ENCODE peak calls at places on chromosome 12, in five cellular contexts. M is astrocyte, R is fibroblast of lung, Q is colonic mucosa, S is GM23248. G is an unnamed sample.

GRCh38 chr12:126831115-126831514 is 1435.9 kb upstream of the TMEM132C start:
- DNase-seq in M (no peak), R (no peak), Q (no peak), S (no peak), G (no peak)

GRCh38 chr12:108060054-108060453 is 69.0 kb upstream of the WSCD2 start:
- DNase-seq in M (no peak), R (no peak), Q (no peak), S (peak; percentile 6), G (no peak)

GRCh38 chr12:66107451-66107915 is 23.1 kb downstream of the LLPH start:
- DNase-seq in M (peak; percentile 80), R (peak; percentile 84), Q (peak; percentile 78), S (peak; percentile 92), G (peak; percentile 99)

GRCh38 chr12:56046027-56046780 is 4.5 kb downstream of the RPS26 start:
- DNase-seq in M (no peak), R (no peak), Q (no peak), S (peak; percentile 15), G (no peak)

GRCh38 chr12:106855221-106855758 is 80.8 kb downstream of the RIC8B start:
- DNase-seq in M (no peak), R (no peak), Q (no peak), S (no peak), G (no peak)

GRCh38 chr12:80445083-80445482 is 1.0 kb downstream of the PTPRQ start:
- DNase-seq in M (peak; percentile 60), R (peak; percentile 68), Q (no peak), S (peak; percentile 41), G (peak; percentile 80)

GRCh38 chr12:94831081-94831747 is 172.3 kb downstream of the NDUFA12 start:
- DNase-seq in M (no peak), R (no peak), Q (no peak), S (no peak), G (no peak)

GRCh38 chr12:131137836-131138637 is 184.3 kb downstream of the ADGRD1 start:
- DNase-seq in M (no peak), R (no peak), Q (no peak), S (peak; percentile 47), G (no peak)

GRCh38 chr12:53575502-53576264 is 50.5 kb downstream of the ATF7 start:
- DNase-seq in M (peak; percentile 64), R (peak; percentile 75), Q (peak; percentile 38), S (peak; percentile 91), G (peak; percentile 54)

GRCh38 chr12:3436496-3437060 is 54.4 kb upstream of the PRMT8 start:
- DNase-seq in M (no peak), R (no peak), Q (no peak), S (no peak), G (no peak)

GRCh38 chr12:108699955-108700563 is 31.3 kb downstream of the CORO1C start:
- DNase-seq in M (no peak), R (no peak), Q (no peak), S (peak; percentile 38), G (no peak)

GRCh38 chr12:15443050-15443449 is 120.7 kb downstream of the PTPRO start:
- DNase-seq in M (no peak), R (no peak), Q (no peak), S (no peak), G (no peak)

GRCh38 chr12:4027412-4027811 is 154.2 kb upstream of the PARP11 start:
- DNase-seq in M (no peak), R (no peak), Q (no peak), S (no peak), G (no peak)

GRCh38 chr12:76284816-76285750 is 63.1 kb downstream of the BBS10 start:
- DNase-seq in M (peak; percentile 42), R (peak; percentile 60), Q (no peak), S (peak; percentile 43), G (peak; percentile 79)

GRCh38 chr12:95633049-95633545 is 81.8 kb upstream of the USP44 start:
- DNase-seq in M (peak; percentile 89), R (peak; percentile 90), Q (peak; percentile 78), S (peak; percentile 96), G (peak; percentile 68)

GRCh38 chr12:13100882-13101769 is 2.3 kb downstream of the GSG1 start:
- DNase-seq in M (peak; percentile 72), R (peak; percentile 88), Q (peak; percentile 92), S (peak; percentile 99), G (peak; percentile 97)

GRCh38 chr12:13101854-13102375 is 1.6 kb downstream of the GSG1 start:
- DNase-seq in M (no peak), R (peak; percentile 36), Q (peak; percentile 61), S (peak; percentile 81), G (peak; percentile 67)

GRCh38 chr12:13099066-13099909 is 4.2 kb downstream of the GSG1 start:
- DNase-seq in M (peak; percentile 36), R (peak; percentile 52), Q (no peak), S (peak; percentile 73), G (peak; percentile 32)

GRCh38 chr12:13100610-13100881 is 2.9 kb downstream of the GSG1 start:
- DNase-seq in M (no peak), R (no peak), Q (no peak), S (peak; percentile 62), G (no peak)

GRCh38 chr12:13099910-13100609 is 3.4 kb downstream of the GSG1 start:
- DNase-seq in M (no peak), R (no peak), Q (no peak), S (no peak), G (no peak)
- H3K9ac ChIP-seq in M (peak overlapping the region; percentile 94), R (peak overlapping the region; percentile 96), Q (no peak overlapping the region), S (peak overlapping the region; percentile 98), G (peak overlapping the region; percentile 89)

GRCh38 chr12:79333144-79333543 is 357.6 kb downstream of the PAWR start:
- DNase-seq in M (no peak), R (no peak), Q (no peak), S (no peak), G (no peak)
- H3K36me3 ChIP-seq in M (no peaks in the 10 kb centered on the region), R (no peaks in the 10 kb centered on the region), Q (no peaks in the 10 kb centered on the region), S (no peaks in the 10 kb centered on the region), G (no peaks in the 10 kb centered on the region)

GRCh38 chr12:52278530-52278929 is 4.1 kb downstream of the KRT86 start:
- DNase-seq in M (no peak), R (no peak), Q (no peak), S (no peak), G (no peak)
- H3K4me3 ChIP-seq in M (peak overlapping the region; percentile 37), R (peak overlapping the region; percentile 6), Q (no peak overlapping the region), S (peak overlapping the region; percentile 63), G (peak overlapping the region; percentile 39)

DNA sequence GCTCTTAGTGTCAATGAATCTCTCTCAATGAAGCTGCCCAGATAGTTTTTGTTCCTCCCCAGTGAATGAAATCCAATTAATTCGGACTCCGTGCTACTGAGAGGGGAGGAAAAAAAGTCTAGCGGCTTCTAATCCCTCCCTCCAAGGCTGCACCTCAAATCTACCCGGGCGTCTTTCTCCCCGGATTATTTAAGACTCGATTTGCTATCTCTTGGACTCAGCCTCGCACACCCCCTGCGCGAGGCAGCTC is 134 bp downstream of the DUSP6 start:
- DNase-seq in M (no peak), R (no peak), Q (no peak), S (no peak), G (no peak)
- H3K9ac ChIP-seq in M (peak overlapping the region; percentile 91), R (peak overlapping the region; percentile 91), Q (peak overlapping the region; percentile 94), S (peak overlapping the region; percentile 94), G (peak overlapping the region; percentile 98)

DNA sequence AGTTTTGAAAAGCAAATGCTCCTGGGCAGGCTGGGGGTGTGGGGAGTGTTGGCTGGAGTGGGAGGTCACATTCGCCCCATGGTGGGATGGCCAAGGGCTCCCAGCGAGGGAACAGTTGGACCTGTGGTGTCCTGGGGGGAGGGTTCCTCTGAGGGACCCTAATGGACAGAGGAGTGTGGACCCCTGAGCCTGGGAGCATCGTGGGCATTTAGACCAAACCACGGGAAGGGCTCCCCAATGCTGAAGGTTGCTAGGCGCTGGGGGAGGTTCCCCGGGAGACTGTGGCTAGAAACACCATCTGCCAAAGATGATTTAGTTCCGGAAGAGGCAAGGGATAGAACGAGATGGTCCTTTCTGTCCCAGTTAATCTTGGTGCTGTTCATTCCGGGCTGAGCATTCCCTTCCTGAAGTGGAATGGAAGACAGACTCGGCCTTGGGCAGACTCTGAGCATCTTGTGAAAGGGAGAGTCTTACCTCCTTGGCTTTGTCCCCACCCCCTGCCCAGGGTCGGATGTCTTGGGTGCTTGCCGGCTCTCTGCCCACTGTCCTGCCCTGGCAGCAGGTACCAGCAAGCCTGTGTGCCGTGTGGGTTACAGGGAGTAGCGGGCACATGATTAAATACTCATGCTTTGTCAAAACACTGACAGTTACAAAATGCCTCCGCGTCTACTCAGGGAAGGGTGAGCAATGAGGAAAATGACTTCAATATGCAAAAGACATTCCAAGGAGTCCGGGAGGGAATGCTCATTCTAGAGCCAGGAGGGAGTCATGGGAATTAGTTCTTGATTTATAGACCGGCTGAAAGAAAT is 215.9 kb downstream of the CACNA1C start:
- DNase-seq in M (peak; percentile 95), R (peak; percentile 95), Q (no peak), S (peak; percentile 96), G (peak; percentile 94)
- H3K36me3 ChIP-seq in M (no peaks in the 10 kb centered on the region), R (no peaks in the 10 kb centered on the region), Q (no peaks in the 10 kb centered on the region), S (no peaks in the 10 kb centered on the region), G (no peaks in the 10 kb centered on the region)

DNA sequence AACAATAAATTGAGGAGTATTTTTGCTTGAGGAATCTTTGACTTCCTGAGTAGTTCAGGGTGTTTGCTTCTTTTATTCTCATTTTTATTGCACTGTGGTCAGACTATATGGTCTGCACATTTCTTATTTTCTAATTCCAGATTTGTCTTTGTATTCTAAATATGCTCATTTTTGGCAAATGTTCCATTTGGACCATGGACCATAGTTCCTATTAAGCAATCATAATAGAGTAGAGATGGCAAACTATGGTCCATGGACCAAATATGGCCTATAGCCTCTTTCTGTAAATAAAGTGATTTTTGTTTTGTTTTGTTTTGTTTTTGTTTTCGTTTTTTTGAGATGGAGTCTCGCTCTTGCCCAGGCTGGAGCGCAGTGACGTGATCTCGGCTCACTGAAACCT is 2.1 kb downstream of the GPRC5A start:
- DNase-seq in M (no peak), R (no peak), Q (no peak), S (no peak), G (no peak)
- H3K4me3 ChIP-seq in M (no peak overlapping the region), R (no peak overlapping the region), Q (peak overlapping the region; percentile 43), S (peak overlapping the region; percentile 75), G (no peak overlapping the region)

GRCh38 chr12:70254225-70254624 is 11.0 kb downstream of the CNOT2 start:
- DNase-seq in M (no peak), R (no peak), Q (no peak), S (no peak), G (no peak)

GRCh38 chr12:70252832-70253231 is 9.6 kb downstream of the CNOT2 start:
- DNase-seq in M (no peak), R (no peak), Q (no peak), S (no peak), G (peak; percentile 11)

GRCh38 chr12:70254846-70255245 is 11.6 kb downstream of the CNOT2 start:
- DNase-seq in M (no peak), R (no peak), Q (no peak), S (no peak), G (no peak)

GRCh38 chr12:70258605-70259403 is 15.6 kb downstream of the CNOT2 start:
- DNase-seq in M (no peak), R (no peak), Q (no peak), S (no peak), G (no peak)

GRCh38 chr12:70255311-70255710 is 12.1 kb downstream of the CNOT2 start:
- DNase-seq in M (peak; percentile 53), R (peak; percentile 60), Q (no peak), S (peak; percentile 64), G (peak; percentile 38)
- H3K9ac ChIP-seq in M (peak overlapping the region; percentile 32), R (no peak overlapping the region), Q (no peak overlapping the region), S (peak overlapping the region; percentile 4), G (peak overlapping the region; percentile 40)